ENCODE peak calls at places on chromosome 1, in ten cellular contexts. One of them, this sample, is unnamed.

GRCh38 chr1:32464191-32464715 is 619 bp upstream of the ZBTB8B start:
- DNase-seq in H9: peak
- DNase-seq in T47D: no peak
- DNase-seq in AG09319: no peak
- DNase-seq in C1 segment of cervical spinal cord: no peak
- DNase-seq in thoracic aorta: no peak
- DNase-seq in HS-27A: no peak
- DNase-seq in hippocampal formation: no peak
- DNase-seq in activated gamma-delta T cell: no peak
- DNase-seq in cerebellum: peak
- DNase-seq in this sample: peak

GRCh38 chr1:180192172-180192571 is 37.5 kb downstream of the QSOX1 start:
- DNase-seq in H9: no peak
- DNase-seq in T47D: no peak
- DNase-seq in AG09319: no peak
- DNase-seq in C1 segment of cervical spinal cord: no peak
- DNase-seq in thoracic aorta: no peak
- DNase-seq in HS-27A: no peak
- DNase-seq in hippocampal formation: no peak
- DNase-seq in activated gamma-delta T cell: no peak
- DNase-seq in cerebellum: no peak
- DNase-seq in this sample: no peak

GRCh38 chr1:208510192-208510952 is 266.2 kb upstream of the PLXNA2 start:
- DNase-seq in H9: no peak
- DNase-seq in T47D: no peak
- DNase-seq in AG09319: peak
- DNase-seq in C1 segment of cervical spinal cord: no peak
- DNase-seq in thoracic aorta: no peak
- DNase-seq in HS-27A: no peak
- DNase-seq in hippocampal formation: no peak
- DNase-seq in activated gamma-delta T cell: no peak
- DNase-seq in cerebellum: no peak
- DNase-seq in this sample: peak

GRCh38 chr1:217569021-217569420 is 61.9 kb downstream of the GPATCH2 start:
- DNase-seq in H9: no peak
- DNase-seq in T47D: no peak
- DNase-seq in AG09319: peak
- DNase-seq in C1 segment of cervical spinal cord: no peak
- DNase-seq in thoracic aorta: no peak
- DNase-seq in HS-27A: no peak
- DNase-seq in hippocampal formation: no peak
- DNase-seq in activated gamma-delta T cell: no peak
- DNase-seq in cerebellum: no peak
- DNase-seq in this sample: no peak

GRCh38 chr1:59674605-59675004 is 140.1 kb upstream of the HOOK1 start:
- DNase-seq in H9: no peak
- DNase-seq in T47D: peak
- DNase-seq in AG09319: no peak
- DNase-seq in C1 segment of cervical spinal cord: no peak
- DNase-seq in thoracic aorta: no peak
- DNase-seq in HS-27A: no peak
- DNase-seq in hippocampal formation: peak
- DNase-seq in activated gamma-delta T cell: no peak
- DNase-seq in cerebellum: no peak
- DNase-seq in this sample: no peak

GRCh38 chr1:162538815-162539431 is 22.6 kb upstream of the UAP1 start:
- DNase-seq in H9: no peak
- DNase-seq in T47D: no peak
- DNase-seq in AG09319: peak
- DNase-seq in C1 segment of cervical spinal cord: no peak
- DNase-seq in thoracic aorta: no peak
- DNase-seq in HS-27A: peak
- DNase-seq in hippocampal formation: no peak
- DNase-seq in activated gamma-delta T cell: no peak
- DNase-seq in cerebellum: no peak
- DNase-seq in this sample: no peak

GRCh38 chr1:47627016-47627415 is 189.2 kb downstream of the FOXD2 start:
- DNase-seq in H9: peak
- DNase-seq in T47D: peak
- DNase-seq in AG09319: no peak
- DNase-seq in C1 segment of cervical spinal cord: no peak
- DNase-seq in thoracic aorta: no peak
- DNase-seq in HS-27A: no peak
- DNase-seq in hippocampal formation: no peak
- DNase-seq in activated gamma-delta T cell: no peak
- DNase-seq in cerebellum: no peak
- DNase-seq in this sample: no peak

GRCh38 chr1:119254067-119254720 is 113.7 kb upstream of the WARS2 start:
- DNase-seq in H9: no peak
- DNase-seq in T47D: peak
- DNase-seq in AG09319: no peak
- DNase-seq in C1 segment of cervical spinal cord: no peak
- DNase-seq in thoracic aorta: no peak
- DNase-seq in HS-27A: no peak
- DNase-seq in hippocampal formation: no peak
- DNase-seq in activated gamma-delta T cell: no peak
- DNase-seq in cerebellum: no peak
- DNase-seq in this sample: no peak

GRCh38 chr1:39779137-39779536 is 8.0 kb upstream of the OXCT2 start:
- DNase-seq in H9: no peak
- DNase-seq in T47D: no peak
- DNase-seq in AG09319: no peak
- DNase-seq in C1 segment of cervical spinal cord: no peak
- DNase-seq in thoracic aorta: no peak
- DNase-seq in HS-27A: no peak
- DNase-seq in hippocampal formation: no peak
- DNase-seq in activated gamma-delta T cell: no peak
- DNase-seq in cerebellum: no peak
- DNase-seq in this sample: no peak

GRCh38 chr1:225654688-225655508 is 2.0 kb upstream of the ENAH start:
- DNase-seq in H9: no peak
- DNase-seq in T47D: no peak
- DNase-seq in AG09319: no peak
- DNase-seq in C1 segment of cervical spinal cord: no peak
- DNase-seq in thoracic aorta: no peak
- DNase-seq in HS-27A: no peak
- DNase-seq in hippocampal formation: no peak
- DNase-seq in activated gamma-delta T cell: no peak
- DNase-seq in cerebellum: no peak
- DNase-seq in this sample: no peak

GRCh38 chr1:36925251-36925650 is 109.1 kb downstream of the GRIK3 start:
- DNase-seq in H9: no peak
- DNase-seq in T47D: no peak
- DNase-seq in AG09319: no peak
- DNase-seq in C1 segment of cervical spinal cord: no peak
- DNase-seq in thoracic aorta: no peak
- DNase-seq in HS-27A: no peak
- DNase-seq in hippocampal formation: no peak
- DNase-seq in activated gamma-delta T cell: no peak
- DNase-seq in cerebellum: no peak
- DNase-seq in this sample: no peak

GRCh38 chr1:62689524-62689923 is 1.3 kb upstream of the DOCK7 start:
- DNase-seq in H9: no peak
- DNase-seq in T47D: no peak
- DNase-seq in AG09319: no peak
- DNase-seq in C1 segment of cervical spinal cord: no peak
- DNase-seq in thoracic aorta: no peak
- DNase-seq in HS-27A: no peak
- DNase-seq in hippocampal formation: no peak
- DNase-seq in activated gamma-delta T cell: no peak
- DNase-seq in cerebellum: no peak
- DNase-seq in this sample: no peak

GRCh38 chr1:193609592-193609991 is 423.2 kb upstream of the B3GALT2 start:
- DNase-seq in H9: no peak
- DNase-seq in T47D: no peak
- DNase-seq in AG09319: no peak
- DNase-seq in C1 segment of cervical spinal cord: no peak
- DNase-seq in thoracic aorta: no peak
- DNase-seq in HS-27A: no peak
- DNase-seq in hippocampal formation: no peak
- DNase-seq in activated gamma-delta T cell: no peak
- DNase-seq in cerebellum: no peak
- DNase-seq in this sample: no peak